ENCODE peak calls at places on chromosomes 5 and 9, in ten cellular contexts. One of them, this sample, is unnamed.

GRCh38 chr5:82405618-82406199 is 127.6 kb upstream of the RPS23 start:
- DNase-seq in upper lobe of right lung: no peak
- DNase-seq in left ventricle myocardium inferior: no peak
- DNase-seq in IMR-90: peak; percentile 99
- DNase-seq in CD8-positive, alpha-beta T cell: no peak
- DNase-seq in PC-9: peak; percentile 39
- DNase-seq in A673: no peak
- DNase-seq in colonic mucosa: no peak
- DNase-seq in cardiac muscle cell: no peak
- DNase-seq in body of pancreas: no peak
- DNase-seq in this sample: no peak

GRCh38 chr9:134993416-134993815 is 75.7 kb upstream of the FCN1 start:
- DNase-seq in upper lobe of right lung: peak; percentile 45
- DNase-seq in left ventricle myocardium inferior: no peak
- DNase-seq in IMR-90: no peak
- DNase-seq in CD8-positive, alpha-beta T cell: no peak
- DNase-seq in PC-9: no peak
- DNase-seq in A673: no peak
- DNase-seq in colonic mucosa: no peak
- DNase-seq in cardiac muscle cell: no peak
- DNase-seq in body of pancreas: no peak
- DNase-seq in this sample: peak; percentile 5

GRCh38 chr5:135505973-135506372 is 29.8 kb downstream of the NEUROG1 start:
- DNase-seq in upper lobe of right lung: no peak
- DNase-seq in left ventricle myocardium inferior: no peak
- DNase-seq in IMR-90: peak; percentile 25
- DNase-seq in CD8-positive, alpha-beta T cell: no peak
- DNase-seq in PC-9: no peak
- DNase-seq in A673: no peak
- DNase-seq in colonic mucosa: no peak
- DNase-seq in cardiac muscle cell: no peak
- DNase-seq in body of pancreas: no peak
- DNase-seq in this sample: no peak

GRCh38 chr9:135007601-135008000 is 79.9 kb upstream of the OLFM1 start:
- DNase-seq in upper lobe of right lung: peak; percentile 53
- DNase-seq in left ventricle myocardium inferior: no peak
- DNase-seq in IMR-90: no peak
- DNase-seq in CD8-positive, alpha-beta T cell: no peak
- DNase-seq in PC-9: no peak
- DNase-seq in A673: no peak
- DNase-seq in colonic mucosa: no peak
- DNase-seq in cardiac muscle cell: no peak
- DNase-seq in body of pancreas: no peak
- DNase-seq in this sample: no peak

GRCh38 chr5:57724836-57725235 is 242.2 kb upstream of the ACTBL2 start:
- DNase-seq in upper lobe of right lung: no peak
- DNase-seq in left ventricle myocardium inferior: no peak
- DNase-seq in IMR-90: peak; percentile 73
- DNase-seq in CD8-positive, alpha-beta T cell: no peak
- DNase-seq in PC-9: no peak
- DNase-seq in A673: no peak
- DNase-seq in colonic mucosa: no peak
- DNase-seq in cardiac muscle cell: no peak
- DNase-seq in body of pancreas: no peak
- DNase-seq in this sample: no peak

GRCh38 chr5:64147849-64148441 is 17.7 kb upstream of the RNF180 start:
- DNase-seq in upper lobe of right lung: peak; percentile 72
- DNase-seq in left ventricle myocardium inferior: peak; percentile 54
- DNase-seq in IMR-90: peak; percentile 24
- DNase-seq in CD8-positive, alpha-beta T cell: no peak
- DNase-seq in PC-9: peak; percentile 34
- DNase-seq in A673: peak; percentile 73
- DNase-seq in colonic mucosa: peak; percentile 34
- DNase-seq in cardiac muscle cell: peak; percentile 62
- DNase-seq in body of pancreas: peak; percentile 75
- DNase-seq in this sample: no peak

GRCh38 chr9:132031467-132031866 is 48.2 kb downstream of the MED27 start:
- DNase-seq in upper lobe of right lung: no peak
- DNase-seq in left ventricle myocardium inferior: no peak
- DNase-seq in IMR-90: no peak
- DNase-seq in CD8-positive, alpha-beta T cell: no peak
- DNase-seq in PC-9: no peak
- DNase-seq in A673: no peak
- DNase-seq in colonic mucosa: no peak
- DNase-seq in cardiac muscle cell: no peak
- DNase-seq in body of pancreas: no peak
- DNase-seq in this sample: no peak

GRCh38 chr5:3564136-3564535 is 31.5 kb upstream of the IRX1 start:
- DNase-seq in upper lobe of right lung: no peak
- DNase-seq in left ventricle myocardium inferior: no peak
- DNase-seq in IMR-90: no peak
- DNase-seq in CD8-positive, alpha-beta T cell: no peak
- DNase-seq in PC-9: no peak
- DNase-seq in A673: no peak
- DNase-seq in colonic mucosa: no peak
- DNase-seq in cardiac muscle cell: no peak
- DNase-seq in body of pancreas: no peak
- DNase-seq in this sample: no peak

GRCh38 chr5:136133416-136134383 is 1.1 kb downstream of the SMAD5 start:
- DNase-seq in upper lobe of right lung: no peak
- DNase-seq in left ventricle myocardium inferior: peak; percentile 37
- DNase-seq in IMR-90: peak; percentile 59
- DNase-seq in CD8-positive, alpha-beta T cell: peak; percentile 16
- DNase-seq in PC-9: peak; percentile 43
- DNase-seq in A673: peak; percentile 76
- DNase-seq in colonic mucosa: peak; percentile 76
- DNase-seq in cardiac muscle cell: peak; percentile 71
- DNase-seq in body of pancreas: peak; percentile 56
- DNase-seq in this sample: no peak

GRCh38 chr9:133609311-133610098 is at the start of gene FAM163B:
- DNase-seq in upper lobe of right lung: no peak
- DNase-seq in left ventricle myocardium inferior: peak; percentile 29
- DNase-seq in IMR-90: peak; percentile 22
- DNase-seq in CD8-positive, alpha-beta T cell: peak; percentile 50
- DNase-seq in PC-9: no peak
- DNase-seq in A673: peak; percentile 69
- DNase-seq in colonic mucosa: no peak
- DNase-seq in cardiac muscle cell: peak; percentile 89
- DNase-seq in body of pancreas: peak; percentile 35
- DNase-seq in this sample: peak; percentile 36

GRCh38 chr9:137310190-137311052 is 8.3 kb upstream of the NRARP start:
- DNase-seq in upper lobe of right lung: no peak
- DNase-seq in left ventricle myocardium inferior: peak; percentile 12
- DNase-seq in IMR-90: no peak
- DNase-seq in CD8-positive, alpha-beta T cell: no peak
- DNase-seq in PC-9: peak; percentile 87
- DNase-seq in A673: no peak
- DNase-seq in colonic mucosa: peak; percentile 82
- DNase-seq in cardiac muscle cell: no peak
- DNase-seq in body of pancreas: peak; percentile 87
- DNase-seq in this sample: no peak

GRCh38 chr5:66582499-66582898 is 13.7 kb upstream of the MAST4 start:
- DNase-seq in upper lobe of right lung: no peak
- DNase-seq in left ventricle myocardium inferior: no peak
- DNase-seq in IMR-90: no peak
- DNase-seq in CD8-positive, alpha-beta T cell: no peak
- DNase-seq in PC-9: no peak
- DNase-seq in A673: no peak
- DNase-seq in colonic mucosa: no peak
- DNase-seq in cardiac muscle cell: no peak
- DNase-seq in body of pancreas: no peak
- DNase-seq in this sample: no peak

DNA sequence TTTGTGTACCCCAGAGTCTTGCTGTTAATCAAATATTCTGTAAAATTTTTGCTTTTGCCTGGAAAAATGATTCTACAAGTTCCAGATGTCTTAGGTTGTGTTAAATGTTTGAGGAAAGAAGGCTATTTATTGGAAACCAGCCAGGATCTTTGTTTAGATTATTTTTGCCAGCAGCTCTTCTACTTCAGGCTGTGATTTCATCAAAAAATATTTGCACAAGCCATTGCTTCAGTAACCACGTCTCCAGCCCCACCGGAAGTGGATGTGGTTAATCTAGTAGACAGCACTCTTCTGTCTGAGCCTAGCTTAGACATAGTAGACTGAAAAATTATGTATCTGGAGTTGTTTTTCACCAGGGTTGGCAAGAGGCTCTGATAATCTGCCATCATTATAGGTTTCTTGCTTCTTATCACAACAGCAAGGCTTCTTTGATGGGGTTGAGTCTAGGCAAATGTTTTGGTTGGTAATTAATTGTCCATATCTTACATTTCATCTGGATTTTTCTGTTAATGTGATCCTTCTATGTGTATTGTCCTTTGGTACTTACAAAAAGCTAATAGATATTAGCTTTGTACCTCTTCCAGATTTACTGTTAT is 17.1 kb downstream of the KCTD16 start:
- DNase-seq in upper lobe of right lung: peak; percentile 61
- DNase-seq in left ventricle myocardium inferior: no peak
- DNase-seq in IMR-90: peak; percentile 99
- DNase-seq in CD8-positive, alpha-beta T cell: peak; percentile 76
- DNase-seq in PC-9: peak; percentile 45
- DNase-seq in A673: peak; percentile 65
- DNase-seq in colonic mucosa: peak; percentile 59
- DNase-seq in cardiac muscle cell: no peak
- DNase-seq in body of pancreas: peak; percentile 68
- DNase-seq in this sample: peak; percentile 71
- H3K27ac ChIP-seq in upper lobe of right lung: peak overlapping the region; percentile 17
- H3K27ac ChIP-seq in left ventricle myocardium inferior: no peak overlapping the region
- H3K27ac ChIP-seq in IMR-90: peak overlapping the region; percentile 34
- H3K27ac ChIP-seq in CD8-positive, alpha-beta T cell: peak overlapping the region; percentile 46
- H3K27ac ChIP-seq in PC-9: no peak overlapping the region
- H3K27ac ChIP-seq in A673: no peak overlapping the region
- H3K27ac ChIP-seq in colonic mucosa: peak overlapping the region; percentile 4
- H3K27ac ChIP-seq in cardiac muscle cell: no peak overlapping the region
- H3K27ac ChIP-seq in body of pancreas: no peak overlapping the region
- H3K27ac ChIP-seq in this sample: peak overlapping the region; percentile 90

GRCh38 chr5:114099161-114099560 is 262.7 kb upstream of the KCNN2 start:
- DNase-seq in upper lobe of right lung: no peak
- DNase-seq in left ventricle myocardium inferior: no peak
- DNase-seq in IMR-90: no peak
- DNase-seq in CD8-positive, alpha-beta T cell: no peak
- DNase-seq in PC-9: no peak
- DNase-seq in A673: no peak
- DNase-seq in colonic mucosa: no peak
- DNase-seq in cardiac muscle cell: no peak
- DNase-seq in body of pancreas: no peak
- DNase-seq in this sample: no peak

GRCh38 chr5:114097570-114097969 is 264.3 kb upstream of the KCNN2 start:
- DNase-seq in upper lobe of right lung: no peak
- DNase-seq in left ventricle myocardium inferior: no peak
- DNase-seq in IMR-90: no peak
- DNase-seq in CD8-positive, alpha-beta T cell: no peak
- DNase-seq in PC-9: no peak
- DNase-seq in A673: no peak
- DNase-seq in colonic mucosa: no peak
- DNase-seq in cardiac muscle cell: no peak
- DNase-seq in body of pancreas: no peak
- DNase-seq in this sample: no peak

DNA sequence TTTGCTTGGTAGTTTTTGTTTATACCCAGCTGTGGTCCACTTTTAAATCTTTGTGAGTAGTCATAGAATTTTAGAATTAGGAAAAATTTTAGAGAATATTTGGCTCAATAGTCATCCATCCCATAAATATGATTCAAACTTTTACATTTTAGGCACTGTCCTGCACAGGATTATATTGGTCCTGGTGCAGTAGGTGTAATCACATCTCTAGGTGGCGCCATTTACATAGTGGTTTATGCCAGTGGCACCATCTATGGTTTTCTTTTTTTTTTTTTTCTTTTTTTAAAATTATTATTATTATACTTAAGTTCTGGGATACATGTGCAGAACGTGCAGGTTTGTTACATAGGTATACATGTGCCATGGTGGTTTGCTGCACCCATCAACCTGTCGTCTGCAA is 260.7 kb upstream of the KCNN2 start:
- DNase-seq in upper lobe of right lung: no peak
- DNase-seq in left ventricle myocardium inferior: no peak
- DNase-seq in IMR-90: peak; percentile 80
- DNase-seq in CD8-positive, alpha-beta T cell: no peak
- DNase-seq in PC-9: no peak
- DNase-seq in A673: peak; percentile 33
- DNase-seq in colonic mucosa: peak; percentile 22
- DNase-seq in cardiac muscle cell: peak; percentile 70
- DNase-seq in body of pancreas: peak; percentile 73
- DNase-seq in this sample: no peak
- TF ChIP-seq CTCF in upper lobe of right lung: peak; percentile 58
- TF ChIP-seq CTCF in left ventricle myocardium inferior: peak; percentile 76
- TF ChIP-seq CTCF in IMR-90: peak; percentile 82
- TF ChIP-seq CTCF in CD8-positive, alpha-beta T cell: no peak
- TF ChIP-seq CTCF in PC-9: peak; percentile 67
- TF ChIP-seq CTCF in A673: peak; percentile 57
- TF ChIP-seq CTCF in colonic mucosa: peak; percentile 52
- TF ChIP-seq CTCF in cardiac muscle cell: peak; percentile 57
- TF ChIP-seq CTCF in body of pancreas: peak; percentile 66
- TF ChIP-seq CTCF in this sample: no peak

GRCh38 chr5:131605086-131605485 is 29.9 kb downstream of the RAPGEF6 start:
- DNase-seq in upper lobe of right lung: no peak
- DNase-seq in left ventricle myocardium inferior: no peak
- DNase-seq in IMR-90: no peak
- DNase-seq in CD8-positive, alpha-beta T cell: no peak
- DNase-seq in PC-9: no peak
- DNase-seq in A673: no peak
- DNase-seq in colonic mucosa: no peak
- DNase-seq in cardiac muscle cell: no peak
- DNase-seq in body of pancreas: no peak
- DNase-seq in this sample: no peak
- H3K27me3 ChIP-seq in upper lobe of right lung: no peaks in the 10 kb centered on the region
- H3K27me3 ChIP-seq in left ventricle myocardium inferior: no peaks in the 10 kb centered on the region
- H3K27me3 ChIP-seq in IMR-90: no peaks in the 10 kb centered on the region
- H3K27me3 ChIP-seq in CD8-positive, alpha-beta T cell: no peaks in the 10 kb centered on the region
- H3K27me3 ChIP-seq in PC-9: no peaks in the 10 kb centered on the region
- H3K27me3 ChIP-seq in A673: no peaks in the 10 kb centered on the region
- H3K27me3 ChIP-seq in colonic mucosa: no peaks in the 10 kb centered on the region
- H3K27me3 ChIP-seq in cardiac muscle cell: no peaks in the 10 kb centered on the region
- H3K27me3 ChIP-seq in body of pancreas: no peaks in the 10 kb centered on the region
- H3K27me3 ChIP-seq in this sample: no peaks in the 10 kb centered on the region

DNA sequence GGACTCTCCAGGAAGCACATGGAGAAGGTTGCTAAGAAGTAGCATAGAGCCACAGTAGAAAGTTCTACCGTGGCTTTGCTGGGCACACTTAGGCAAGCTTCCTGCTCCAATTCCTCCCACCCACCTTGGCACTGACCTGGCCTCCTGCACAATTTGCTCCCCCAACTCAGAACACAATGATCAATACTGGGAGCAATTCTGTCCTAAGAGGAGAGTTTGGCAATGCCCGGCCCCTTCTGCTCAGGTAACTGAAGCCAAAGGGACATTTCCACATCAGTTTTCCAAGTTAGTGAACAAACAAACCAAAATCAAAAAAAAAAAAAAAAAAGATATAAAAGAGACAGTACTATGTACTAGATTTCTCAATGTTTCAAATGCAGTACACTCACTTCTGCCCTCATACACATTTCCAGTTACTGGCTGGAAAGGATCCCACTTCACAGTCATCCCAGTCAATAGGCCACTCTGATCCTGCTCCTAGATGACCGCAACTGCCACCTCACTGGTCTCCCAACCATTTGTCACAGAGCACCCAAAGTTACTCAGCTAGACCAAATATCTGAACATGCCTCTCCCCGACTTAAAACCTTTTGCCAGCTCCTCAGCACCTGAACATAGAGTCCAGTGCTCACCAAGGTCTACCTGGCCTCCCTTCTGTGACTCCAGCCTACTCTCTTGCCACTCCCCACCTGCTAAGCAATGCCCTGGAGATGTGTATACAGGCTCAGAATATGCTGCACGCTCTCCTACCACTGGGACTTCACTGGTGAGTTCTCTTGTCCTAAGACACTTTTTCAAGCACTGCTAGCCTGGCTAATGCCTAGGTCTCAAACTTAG is 21.3 kb downstream of the ABCA1 start:
- DNase-seq in upper lobe of right lung: no peak
- DNase-seq in left ventricle myocardium inferior: no peak
- DNase-seq in IMR-90: peak; percentile 81
- DNase-seq in CD8-positive, alpha-beta T cell: no peak
- DNase-seq in PC-9: no peak
- DNase-seq in A673: no peak
- DNase-seq in colonic mucosa: no peak
- DNase-seq in cardiac muscle cell: no peak
- DNase-seq in body of pancreas: peak; percentile 54
- DNase-seq in this sample: no peak
- H3K27ac ChIP-seq in upper lobe of right lung: peak overlapping the region; percentile 18
- H3K27ac ChIP-seq in left ventricle myocardium inferior: peak overlapping the region; percentile 57
- H3K27ac ChIP-seq in IMR-90: peak overlapping the region; percentile 54
- H3K27ac ChIP-seq in CD8-positive, alpha-beta T cell: no peak overlapping the region
- H3K27ac ChIP-seq in PC-9: no peak overlapping the region
- H3K27ac ChIP-seq in A673: no peak overlapping the region
- H3K27ac ChIP-seq in colonic mucosa: peak overlapping the region; percentile 13
- H3K27ac ChIP-seq in cardiac muscle cell: no peak overlapping the region
- H3K27ac ChIP-seq in body of pancreas: no peak overlapping the region
- H3K27ac ChIP-seq in this sample: no peak overlapping the region

This sample was measured in CD4-positive, alpha-beta T cell.